ENCODE peak calls at places on chromosomes 16 and 17, in four cellular contexts. Q is GM12878, F is HepG2, B is H1. E is an unnamed sample.

GRCh38 chr16:4057439-4057877 is 58.8 kb downstream of the ADCY9 start:
- DNase-seq in Q (no peak), F (no peak), B (peak), E (no peak)

GRCh38 chr16:10261077-10261476 is 78.8 kb upstream of the GRIN2A start:
- DNase-seq in Q (no peak), F (no peak), B (no peak), E (no peak)

GRCh38 chr17:45020354-45021138 is 30.9 kb downstream of the DCAKD start:
- DNase-seq in Q (no peak), F (no peak), B (peak), E (no peak)

GRCh38 chr17:80171681-80172080 is 1.9 kb downstream of the CARD14 start:
- DNase-seq in Q (no peak), F (no peak), B (no peak), E (no peak)

GRCh38 chr16:2969545-2970521 is 685 bp downstream of the PAQR4 start:
- DNase-seq in Q (no peak), F (peak), B (peak), E (peak)

GRCh38 chr17:44982113-44982702 is 14.1 kb upstream of the C1QL1 start:
- DNase-seq in Q (no peak), F (no peak), B (no peak), E (no peak)

GRCh38 chr16:63613701-63614100 is 1508.2 kb downstream of the CDH11 start:
- DNase-seq in Q (no peak), F (peak), B (no peak), E (no peak)

GRCh38 chr16:54027126-54027922 is 259.3 kb downstream of the IRX3 start:
- DNase-seq in Q (no peak), F (no peak), B (no peak), E (no peak)

GRCh38 chr17:15323147-15323546 is 18.2 kb downstream of the TEKT3 start:
- DNase-seq in Q (no peak), F (no peak), B (no peak), E (no peak)

GRCh38 chr17:59764292-59764741 is 56.9 kb downstream of the VMP1 start:
- DNase-seq in Q (no peak), F (no peak), B (no peak), E (no peak)
- TF ChIP-seq SUZ12 in Q (no peak), F (no peak), B (no peak), E (no peak)

GRCh38 chr17:81313776-81314409 is 18.8 kb upstream of the SLC38A10 start:
- DNase-seq in Q (no peak), F (no peak), B (no peak), E (no peak)

GRCh38 chr17:81310963-81311550 is 15.9 kb upstream of the SLC38A10 start:
- DNase-seq in Q (no peak), F (no peak), B (no peak), E (no peak)

GRCh38 chr17:81312624-81313325 is 17.7 kb upstream of the SLC38A10 start:
- DNase-seq in Q (no peak), F (no peak), B (no peak), E (no peak)

GRCh38 chr17:81309859-81310839 is 15.0 kb upstream of the SLC38A10 start:
- DNase-seq in Q (no peak), F (no peak), B (no peak), E (no peak)

DNA sequence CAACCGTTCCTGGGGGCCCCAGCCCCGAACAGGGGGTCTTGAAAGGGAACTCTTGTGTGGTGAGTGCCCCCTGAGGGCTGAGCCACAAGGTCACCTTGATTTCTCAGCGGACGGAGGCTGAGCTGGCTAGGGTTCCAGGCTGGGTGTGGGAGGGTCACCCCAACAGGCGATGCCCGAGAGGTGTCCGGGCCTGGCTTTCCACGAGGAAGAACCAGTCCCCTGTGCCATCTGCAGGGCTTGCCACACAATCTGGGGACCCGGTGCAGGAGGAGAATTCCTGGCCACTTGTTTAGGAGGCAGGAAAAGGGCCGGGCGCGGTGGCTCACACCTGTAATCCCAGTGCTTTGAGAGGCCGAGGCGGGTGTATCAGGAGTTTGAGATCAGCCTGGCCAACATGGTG is 16.8 kb upstream of the SLC38A10 start:
- DNase-seq in Q (no peak), F (no peak), B (no peak), E (no peak)
- H3K9ac ChIP-seq in Q (no peak), F (no peak), B (no peak), E (no peak)

GRCh38 chr17:47413872-47414271 is 90.1 kb downstream of the EFCAB13 start:
- DNase-seq in Q (no peak), F (no peak), B (no peak), E (no peak)
- TF ChIP-seq ZNF274 in Q (no peak), F (no peak), B (no peak), E (no peak)

GRCh38 chr17:64226132-64226531 is 36.9 kb downstream of the TEX2 start:
- DNase-seq in Q (no peak), F (no peak), B (no peak), E (no peak)
- TF ChIP-seq SUZ12 in Q (no peak), F (no peak), B (no peak), E (no peak)

GRCh38 chr16:88451586-88452484 is 1.2 kb upstream of the ZFPM1 start:
- DNase-seq in Q (no peak), F (peak), B (no peak), E (no peak)
- H3K9ac ChIP-seq in Q (peak), F (peak), B (no peak), E (no peak)

GRCh38 chr16:85334718-85335583 is 222.7 kb upstream of the CIBAR2 start:
- DNase-seq in Q (no peak), F (peak), B (no peak), E (peak)
- TF ChIP-seq ZNF274 in Q (no peak), F (peak), B (no peak), E (no peak)

GRCh38 chr16:65679785-65680184 is 557.9 kb upstream of the CDH11 start:
- DNase-seq in Q (no peak), F (no peak), B (no peak), E (no peak)

GRCh38 chr16:65689726-65690125 is 567.9 kb upstream of the CDH11 start:
- DNase-seq in Q (no peak), F (no peak), B (no peak), E (no peak)

GRCh38 chr16:65681406-65681805 is 559.5 kb upstream of the CDH11 start:
- DNase-seq in Q (no peak), F (no peak), B (no peak), E (no peak)

DNA sequence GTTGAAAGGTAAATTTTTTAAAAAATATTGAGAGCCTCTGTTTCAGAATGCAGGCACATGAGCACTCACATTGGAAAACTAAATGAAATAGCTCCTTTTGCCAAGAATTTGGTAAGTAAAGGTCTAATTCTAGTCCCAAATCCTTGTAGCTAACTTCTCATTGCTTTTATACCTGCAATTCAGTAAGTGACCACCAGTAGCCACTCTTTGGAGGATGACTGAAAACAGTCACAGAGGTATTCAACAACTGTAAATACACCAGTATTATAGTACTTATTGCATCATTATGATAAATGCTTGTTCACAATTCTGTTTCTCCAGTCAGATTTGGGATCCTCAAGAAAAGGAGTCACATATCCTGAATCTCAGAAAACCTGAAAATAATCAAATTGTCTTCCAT is 562.4 kb upstream of the CDH11 start:
- DNase-seq in Q (no peak), F (no peak), B (no peak), E (no peak)
- TF ChIP-seq SUZ12 in Q (no peak), F (no peak), B (no peak), E (no peak)

DNA sequence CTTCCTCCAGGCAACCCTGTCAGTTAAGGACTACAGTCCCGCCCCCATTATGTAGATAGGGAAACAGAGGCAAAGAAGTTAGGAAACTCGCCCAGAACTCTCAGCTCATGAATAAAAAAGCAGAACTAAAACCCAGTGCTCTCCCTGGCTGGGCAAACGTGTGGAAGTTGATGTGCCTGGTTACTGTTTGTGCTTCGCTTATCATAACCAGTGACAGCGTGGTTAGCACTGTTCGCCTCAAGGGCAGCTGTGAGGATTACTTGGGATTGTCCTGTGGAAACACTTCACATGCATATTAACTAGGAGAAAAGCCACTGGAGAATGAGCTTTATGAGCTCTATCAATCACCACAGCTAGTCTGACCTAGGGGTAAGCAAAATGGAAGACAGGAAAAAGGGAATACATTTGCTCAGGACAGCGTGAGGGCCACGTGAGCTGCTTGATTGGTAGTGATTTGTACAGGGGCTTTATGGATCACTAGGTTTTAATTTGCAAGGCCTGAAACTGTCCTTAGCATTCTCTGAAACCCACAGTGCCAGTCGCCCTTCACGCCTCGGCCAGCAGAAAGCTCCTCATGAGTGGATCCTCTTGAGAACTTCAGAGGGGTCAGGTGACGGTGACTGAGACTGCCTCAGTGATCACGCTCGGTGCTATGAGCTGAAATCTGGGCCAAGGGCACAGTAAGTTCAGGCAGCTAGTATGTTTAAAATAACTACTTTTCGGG is 19.9 kb downstream of the CYB5D2 start:
- DNase-seq in Q (no peak), F (no peak), B (no peak), E (no peak)
- H3K9ac ChIP-seq in Q (no peak), F (no peak), B (no peak), E (no peak)